ENCODE peak calls at places on chromosomes 7 and 10, in eight cellular contexts. A is mesenteric fat pad; R is small intestine; K is stimulated activated CD4-positive, alpha-beta T cell treated with anti-CD3 and anti-CD28 coated beads, Interleukin-2, amount 100 ng/mL, for 48 hours; B is Jurkat, Clone E6-1; M is neural crest cell; D is cardiac muscle cell; P is PC-3. G is an unnamed sample.

GRCh38 chr10:80144302-80145131 is 12.0 kb downstream of the PLAC9 start:
- DNase-seq in P (peak), K (peak), R (peak), A (no peak), B (peak), M (no peak), D (no peak), G (no peak)

GRCh38 chr7:68015565-68016532 is 1019.2 kb downstream of the TYW1 start:
- DNase-seq in P (no peak), D (no peak), M (no peak), B (no peak), K (no peak), A (no peak), R (no peak), G (peak)

GRCh38 chr7:29915481-29916215 is 74.0 kb downstream of the SCRN1 start:
- DNase-seq in M (no peak), A (no peak), R (no peak), B (no peak), D (no peak), P (no peak), K (no peak), G (no peak)

GRCh38 chr10:109743141-109744120 is 179.9 kb downstream of the XPNPEP1 start:
- DNase-seq in K (no peak), P (peak), R (no peak), B (no peak), A (no peak), M (no peak), D (no peak), G (no peak)

GRCh38 chr7:25926009-25926408 is 226.0 kb upstream of the NFE2L3 start:
- DNase-seq in D (peak), B (no peak), M (no peak), A (no peak), K (no peak), R (no peak), P (peak), G (no peak)

GRCh38 chr10:14405076-14406065 is 74.6 kb upstream of the FRMD4A start:
- DNase-seq in D (peak), P (no peak), R (no peak), B (no peak), M (no peak), A (no peak), K (no peak), G (no peak)

GRCh38 chr10:79019961-79020491 is 48.7 kb upstream of the ZMIZ1 start:
- DNase-seq in B (no peak), M (no peak), R (no peak), K (no peak), A (peak), D (peak), P (no peak), G (no peak)

GRCh38 chr7:1713502-1714484 is 43.7 kb downstream of the ELFN1 start:
- DNase-seq in D (no peak), M (peak), P (no peak), K (no peak), B (no peak), A (no peak), R (peak), G (peak)

GRCh38 chr7:142896151-142896550 is 10.6 kb upstream of the TRPV6 start:
- DNase-seq in R (no peak), D (no peak), B (no peak), P (no peak), K (no peak), M (no peak), A (peak), G (no peak)

GRCh38 chr7:34748244-34749039 is 90.4 kb downstream of the NPSR1 start:
- DNase-seq in D (peak), K (no peak), R (peak), M (no peak), B (no peak), A (no peak), P (peak), G (peak)

GRCh38 chr7:155584763-155585531 is 38.6 kb upstream of the CNPY1 start:
- DNase-seq in D (peak), B (no peak), M (no peak), P (peak), R (peak), K (no peak), A (peak), G (peak)

GRCh38 chr10:71750124-71750841 is 23.0 kb downstream of the VSIR start:
- DNase-seq in R (no peak), K (no peak), D (no peak), A (no peak), B (no peak), P (no peak), M (no peak), G (no peak)

GRCh38 chr7:51160990-51161615 is 155.5 kb downstream of the COBL start:
- DNase-seq in D (peak), A (no peak), M (peak), K (peak), R (peak), B (peak), P (peak), G (peak)

GRCh38 chr7:326273-326672 is 36.3 kb downstream of the FOXL3 start:
- DNase-seq in R (no peak), B (no peak), A (no peak), P (no peak), M (no peak), K (no peak), D (no peak), G (no peak)

GRCh38 chr10:110076559-110077318 is 69.0 kb downstream of the ADD3 start:
- DNase-seq in R (peak), M (no peak), P (peak), B (peak), D (peak), K (no peak), A (no peak), G (no peak)

GRCh38 chr7:57638651-57639050 is 188.7 kb downstream of the ZNF716 start:
- DNase-seq in D (no peak), B (no peak), K (no peak), A (no peak), M (no peak), R (no peak), P (no peak), G (no peak)

GRCh38 chr10:62083868-62084267 is 182.4 kb downstream of the ARID5B start:
- DNase-seq in M (no peak), A (no peak), P (peak), K (no peak), D (peak), B (no peak), R (peak), G (peak)

GRCh38 chr10:79082631-79083581 is 14.1 kb downstream of the ZMIZ1 start:
- DNase-seq in K (no peak), P (peak), D (no peak), M (no peak), B (no peak), A (no peak), R (no peak), G (no peak)

GRCh38 chr10:30454744-30455498 is 20.9 kb downstream of the MAP3K8 start:
- DNase-seq in D (peak), A (no peak), P (no peak), R (no peak), K (no peak), B (no peak), M (no peak), G (no peak)

GRCh38 chr10:51832652-51833383 is 133.4 kb upstream of the CSTF2T start:
- DNase-seq in B (no peak), A (no peak), P (peak), R (no peak), D (peak), M (no peak), K (no peak), G (no peak)

GRCh38 chr10:30999084-30999712 is 32.5 kb downstream of the ZNF438 start:
- DNase-seq in K (no peak), P (peak), A (no peak), B (no peak), R (peak), D (peak), M (no peak), G (no peak)

GRCh38 chr10:104020020-104020419 is 53.1 kb downstream of the SLK start:
- DNase-seq in K (no peak), B (no peak), M (no peak), R (no peak), P (no peak), A (no peak), D (no peak), G (no peak)

GRCh38 chr7:48041665-48041995 is 6.3 kb downstream of the C7orf57 start:
- DNase-seq in K (no peak), B (no peak), P (peak), D (peak), R (no peak), A (no peak), M (no peak), G (no peak)

GRCh38 chr10:77925795-77926565 is 575 bp downstream of the DLG5 start:
- DNase-seq in B (no peak), R (peak), P (peak), M (peak), A (no peak), K (peak), D (peak), G (no peak)

GRCh38 chr7:92421676-92422435 is 25.4 kb upstream of the GATAD1 start:
- DNase-seq in D (peak), K (no peak), M (no peak), B (no peak), P (no peak), A (no peak), R (no peak), G (no peak)

GRCh38 chr10:34814228-34815173 is 595 bp downstream of the PARD3 start:
- DNase-seq in R (peak), K (no peak), P (peak), D (peak), A (no peak), B (no peak), M (peak), G (no peak)

GRCh38 chr10:8389630-8390029 is 335.1 kb downstream of the GATA3 start:
- DNase-seq in B (no peak), R (no peak), A (no peak), K (no peak), M (no peak), P (peak), D (no peak), G (no peak)

GRCh38 chr10:90813592-90814365 is 44.1 kb downstream of the HTR7 start:
- DNase-seq in K (no peak), D (no peak), M (no peak), P (no peak), R (no peak), A (no peak), B (no peak), G (no peak)

GRCh38 chr10:75755528-75755927 is 324.1 kb downstream of the LRMDA start:
- DNase-seq in M (no peak), P (no peak), R (peak), B (no peak), K (no peak), A (no peak), D (no peak), G (no peak)

GRCh38 chr7:106153891-106154449 is 41.9 kb upstream of the SYPL1 start:
- DNase-seq in A (peak), P (peak), K (peak), M (peak), R (peak), B (peak), D (peak), G (peak)

GRCh38 chr7:55104707-55105433 is 86.1 kb downstream of the EGFR start:
- DNase-seq in M (no peak), K (no peak), P (no peak), A (no peak), R (no peak), D (no peak), B (peak), G (no peak)

GRCh38 chr7:80145780-80146422 is 11.3 kb downstream of the GNAI1 start:
- DNase-seq in K (no peak), P (no peak), B (no peak), M (no peak), D (peak), A (no peak), R (no peak), G (no peak)

GRCh38 chr7:101733713-101734475 is 83.5 kb upstream of the CUX1 start:
- DNase-seq in P (peak), B (no peak), K (no peak), D (peak), R (peak), M (peak), A (no peak), G (no peak)

GRCh38 chr10:128209862-128210214 is 83.6 kb upstream of the MKI67 start:
- DNase-seq in P (no peak), A (no peak), K (no peak), M (no peak), B (no peak), D (no peak), R (no peak), G (no peak)

GRCh38 chr7:127657500-127657899 is 5.5 kb downstream of the SND1 start:
- DNase-seq in P (no peak), B (no peak), M (no peak), K (no peak), R (no peak), A (no peak), D (no peak), G (no peak)

G was measured in NCI-H1694.